ENCODE peak calls at places on chromosomes 12 and 14, in four cellular contexts. H, Q, L and A are unnamed samples.

GRCh38 chr14:96037891-96038557 is 1.1 kb upstream of the C14orf132 start:
- DNase-seq in Q (no peak), L (peak; percentile 34), H (no peak), A (no peak)

GRCh38 chr12:87155616-87156015 is 873.6 kb downstream of the C12orf50 start:
- DNase-seq in L (no peak), Q (no peak), H (no peak), A (no peak)

GRCh38 chr12:2944401-2945047 is 14.7 kb upstream of the TEAD4 start:
- DNase-seq in H (peak; percentile 60), Q (peak; percentile 46), L (peak; percentile 52), A (peak; percentile 90)

GRCh38 chr12:66176525-66176924 is 6.7 kb upstream of the TMBIM4 start:
- DNase-seq in H (no peak), Q (no peak), L (no peak), A (no peak)

GRCh38 chr14:63727231-63727735 is 582 bp downstream of the SGPP1 start:
- DNase-seq in L (peak; percentile 15), Q (no peak), H (peak; percentile 41), A (no peak)

GRCh38 chr12:21818627-21819026 is 44.1 kb upstream of the KCNJ8 start:
- DNase-seq in L (no peak), H (no peak), Q (no peak), A (no peak)

GRCh38 chr12:25715147-25715546 is 162.1 kb upstream of the LMNTD1 start:
- DNase-seq in L (no peak), H (no peak), Q (no peak), A (no peak)

GRCh38 chr12:27604431-27604830 is 80.4 kb downstream of the PPFIBP1 start:
- DNase-seq in L (no peak), Q (no peak), H (no peak), A (no peak)

GRCh38 chr14:23299558-23299957 is 3.1 kb downstream of the PPP1R3E start:
- DNase-seq in L (peak; percentile 35), H (peak; percentile 26), Q (peak; percentile 87), A (no peak)

GRCh38 chr12:46364777-46365580 is 7.6 kb downstream of the SLC38A2 start:
- DNase-seq in Q (peak; percentile 78), L (no peak), H (no peak), A (no peak)

GRCh38 chr14:84825481-84825880 is 704.5 kb upstream of the FLRT2 start:
- DNase-seq in L (no peak), H (no peak), Q (no peak), A (no peak)

GRCh38 chr12:83161451-83161850 is 474.7 kb downstream of the TMTC2 start:
- DNase-seq in Q (no peak), L (no peak), H (no peak), A (no peak)

GRCh38 chr12:94875525-94875924 is 128.0 kb downstream of the NDUFA12 start:
- DNase-seq in L (peak; percentile 49), H (no peak), Q (peak; percentile 21), A (peak; percentile 21)

GRCh38 chr12:78970041-78970440 is 105.5 kb downstream of the SYT1 start:
- DNase-seq in H (no peak), L (no peak), Q (no peak), A (no peak)

GRCh38 chr12:110199360-110200123 is 75.4 kb downstream of the IFT81 start:
- DNase-seq in Q (peak; percentile 88), H (no peak), L (peak; percentile 15), A (no peak)

GRCh38 chr12:80230068-80230467 is 130.7 kb downstream of the OTOGL start:
- DNase-seq in H (no peak), L (no peak), Q (no peak), A (peak; percentile 34)

GRCh38 chr12:86660488-86661171 is 404.4 kb upstream of the MGAT4C start:
- DNase-seq in H (no peak), L (peak; percentile 31), Q (no peak), A (no peak)

GRCh38 chr12:5654019-5654418 is 222.1 kb downstream of the NTF3 start:
- DNase-seq in L (no peak), Q (no peak), H (no peak), A (no peak)

GRCh38 chr12:5656836-5657235 is 224.9 kb downstream of the NTF3 start:
- DNase-seq in H (no peak), L (no peak), Q (no peak), A (no peak)

GRCh38 chr12:5655120-5655519 is 223.2 kb downstream of the NTF3 start:
- DNase-seq in L (no peak), Q (no peak), H (no peak), A (no peak)

GRCh38 chr12:5648692-5649338 is 216.9 kb downstream of the NTF3 start:
- DNase-seq in L (no peak), H (peak; percentile 11), Q (peak; percentile 27), A (peak; percentile 48)

GRCh38 chr12:5650804-5651461 is 219.0 kb downstream of the NTF3 start:
- DNase-seq in H (no peak), Q (no peak), L (no peak), A (no peak)
- TF ChIP-seq HMGXB4 in H (no peak), Q (no peak), L (no peak), A (no peak)

DNA sequence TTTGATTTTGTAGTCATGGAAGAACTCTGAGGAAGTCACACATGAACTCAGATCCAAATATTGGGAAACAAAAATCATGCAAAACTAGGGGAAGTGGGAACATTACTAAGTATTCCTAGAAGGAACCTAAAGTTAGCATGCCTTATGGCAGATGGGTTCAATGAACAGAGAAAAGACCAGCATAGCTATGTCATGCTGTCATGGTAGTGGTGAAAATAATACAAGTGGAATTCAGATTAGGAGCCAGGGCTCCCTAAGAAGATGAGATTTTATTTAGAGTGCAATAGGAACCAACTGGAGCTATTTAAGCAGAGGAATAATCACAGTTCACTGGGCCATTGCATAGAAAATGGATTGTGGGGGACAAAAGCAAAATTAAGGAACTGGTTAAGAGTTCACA is 134.0 kb downstream of the DIO2 start:
- DNase-seq in L (no peak), Q (no peak), H (no peak), A (no peak)
- TF ChIP-seq HMGXB4 in L (no peak), Q (no peak), H (no peak), A (no peak)

DNA sequence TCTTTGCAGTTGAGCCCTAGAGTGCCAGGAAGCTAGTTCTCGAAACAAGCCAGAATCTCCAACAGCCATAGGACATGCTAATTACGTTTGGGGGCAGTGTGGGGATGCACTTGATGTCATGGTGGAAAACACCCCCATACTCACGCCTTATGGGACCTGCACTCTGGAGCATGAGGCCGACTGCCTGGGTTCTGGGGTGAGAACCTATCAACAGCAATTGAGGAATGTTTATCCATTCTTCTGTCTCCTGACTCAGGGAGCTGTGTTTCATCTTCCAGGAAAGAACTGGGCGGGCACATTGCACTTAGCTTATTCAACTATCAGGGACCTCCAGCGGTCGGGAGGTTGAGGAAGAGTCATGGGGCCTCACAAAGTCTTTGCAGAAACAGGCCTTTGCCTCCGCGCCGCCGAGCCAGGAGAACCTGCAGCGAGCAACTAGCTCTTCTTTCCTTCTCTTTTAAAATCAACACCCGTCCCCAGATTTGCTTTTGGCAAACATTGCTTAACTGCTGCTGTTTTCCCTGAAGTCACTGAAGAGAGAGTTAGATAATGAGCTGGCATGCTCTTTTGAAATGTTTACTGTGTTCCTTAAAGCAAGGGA is 226.1 kb upstream of the DIO3 start:
- DNase-seq in Q (peak; percentile 87), L (no peak), H (no peak), A (no peak)
- TF ChIP-seq HMGXB4 in Q (peak; percentile 41), L (no peak), H (no peak), A (no peak)

GRCh38 chr12:1234073-1234472 is 243.1 kb downstream of the ERC1 start:
- DNase-seq in H (no peak), Q (peak; percentile 2), L (no peak), A (no peak)
- TF ChIP-seq HMGXB4 in H (no peak), Q (no peak), L (no peak), A (no peak)

DNA sequence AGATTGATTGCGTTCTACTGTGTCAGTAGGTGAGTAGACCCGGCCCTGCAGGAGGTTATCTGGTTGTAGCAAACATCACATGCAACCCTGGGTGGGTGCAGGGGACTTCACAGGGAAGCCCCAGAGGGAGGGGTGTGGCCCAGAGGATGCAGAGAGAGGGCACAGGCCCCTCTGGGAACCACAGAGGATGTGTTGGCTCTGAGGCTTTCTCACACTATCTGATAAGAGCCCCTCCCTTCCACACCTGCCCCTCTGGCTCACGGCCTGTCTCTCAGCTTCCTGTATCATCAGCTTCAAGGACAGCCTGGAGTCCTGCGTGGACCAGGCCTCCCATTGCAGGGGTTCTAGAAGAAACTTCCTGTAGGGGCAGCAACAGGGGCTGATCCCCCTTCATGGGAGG is 101.9 kb downstream of the RIN3 start:
- DNase-seq in Q (no peak), H (no peak), L (no peak), A (no peak)
- TF ChIP-seq HMGXB4 in Q (no peak), H (no peak), L (no peak), A (no peak)

GRCh38 chr14:103020271-103020910 is 37.0 kb downstream of the CDC42BPB start:
- DNase-seq in L (no peak), Q (no peak), H (no peak), A (no peak)
- TF ChIP-seq HMGXB4 in L (no peak), Q (no peak), H (no peak), A (no peak)

GRCh38 chr12:96368233-96368632 is 32.0 kb downstream of the CDK17 start:
- DNase-seq in Q (no peak), H (no peak), L (no peak), A (no peak)
- TF ChIP-seq HMGXB4 in Q (no peak), H (no peak), L (no peak), A (no peak)

DNA sequence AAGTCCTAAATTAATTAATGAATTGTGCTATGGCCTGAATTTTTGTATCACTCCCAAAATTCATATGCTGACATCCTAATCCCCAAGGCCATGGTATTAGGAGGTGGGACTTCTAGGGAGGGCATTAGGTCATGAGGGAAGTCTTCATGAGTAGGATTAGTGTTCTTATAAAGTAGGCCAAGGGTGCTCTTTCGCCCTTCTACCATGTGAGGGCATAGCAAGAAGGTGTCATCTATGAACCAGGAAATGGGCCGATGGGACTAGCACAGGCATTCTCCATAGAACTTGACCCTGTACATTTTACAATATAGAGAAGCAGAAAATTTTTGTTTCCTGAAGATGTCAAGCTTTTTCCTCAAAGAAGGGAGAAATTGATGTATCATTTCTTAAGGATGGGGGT is 12.5 kb downstream of the SYT10 start:
- DNase-seq in H (peak; percentile 24), L (no peak), Q (peak; percentile 18), A (peak; percentile 19)
- TF ChIP-seq HMGXB4 in H (no peak), L (no peak), Q (no peak), A (no peak)